ENCODE peak calls at places on chromosomes 2 and 18, in nine cellular contexts. L is HL-60, O is adrenal gland, V is GM12878, H is heart left ventricle, J is AG09309, R is upper lobe of right lung, C is Calu3, P is body of pancreas. X is an unnamed sample.

GRCh38 chr2:109143214-109144187 is 14.5 kb downstream of the SH3RF3 start:
- DNase-seq in L (no peak), O (no peak), V (peak), H (no peak), J (no peak), R (no peak), C (no peak), P (no peak), X (no peak)

GRCh38 chr2:144630459-144631215 is 110.7 kb upstream of the ZEB2 start:
- DNase-seq in L (no peak), O (no peak), V (no peak), H (no peak), J (no peak), R (no peak), C (no peak), P (no peak), X (no peak)

GRCh38 chr2:2646312-2647051 is 315.4 kb upstream of the MYT1L start:
- DNase-seq in L (no peak), O (no peak), V (no peak), H (no peak), J (no peak), R (no peak), C (no peak), P (no peak), X (no peak)

GRCh38 chr2:46364797-46365457 is 67.7 kb downstream of the EPAS1 start:
- DNase-seq in L (peak), O (peak), V (no peak), H (no peak), J (peak), R (no peak), C (peak), P (peak), X (no peak)

GRCh38 chr2:187424156-187424555 is 23.9 kb downstream of the CALCRL start:
- DNase-seq in L (no peak), O (no peak), V (no peak), H (no peak), J (no peak), R (no peak), C (no peak), P (no peak), X (no peak)

GRCh38 chr2:144241801-144242200 is 278.1 kb downstream of the ZEB2 start:
- DNase-seq in L (no peak), O (no peak), V (no peak), H (no peak), J (no peak), R (no peak), C (no peak), P (no peak), X (no peak)

GRCh38 chr2:23651187-23651983 is 266.4 kb downstream of the KLHL29 start:
- DNase-seq in L (no peak), O (peak), V (no peak), H (no peak), J (peak), R (no peak), C (peak), P (no peak), X (no peak)

GRCh38 chr2:890214-890613 is 60.4 kb upstream of the SNTG2 start:
- DNase-seq in L (no peak), O (no peak), V (no peak), H (no peak), J (no peak), R (peak), C (no peak), P (no peak), X (no peak)

GRCh38 chr2:204072443-204073324 is 136.1 kb downstream of the ICOS start:
- DNase-seq in L (no peak), O (peak), V (no peak), H (no peak), J (no peak), R (peak), C (peak), P (peak), X (no peak)

GRCh38 chr18:48632676-48633257 is 93.9 kb downstream of the CTIF start:
- DNase-seq in L (no peak), O (no peak), V (no peak), H (no peak), J (no peak), R (peak), C (no peak), P (no peak), X (peak)

GRCh38 chr2:165238295-165238694 is 919 bp upstream of the SCN2A start:
- DNase-seq in L (no peak), O (no peak), V (no peak), H (no peak), J (peak), R (no peak), C (peak), P (no peak), X (no peak)

GRCh38 chr2:109375131-109375561 is 238.6 kb downstream of the SEPTIN10 start:
- DNase-seq in L (no peak), O (peak), V (no peak), H (no peak), J (no peak), R (peak), C (no peak), P (no peak), X (peak)

GRCh38 chr18:48727685-48728084 is 188.9 kb downstream of the CTIF start:
- DNase-seq in L (no peak), O (no peak), V (no peak), H (no peak), J (no peak), R (no peak), C (no peak), P (no peak), X (no peak)

GRCh38 chr2:199462167-199462976 is 4.6 kb upstream of the SATB2 start:
- DNase-seq in L (no peak), O (no peak), V (no peak), H (no peak), J (no peak), R (no peak), C (no peak), P (no peak), X (no peak)

GRCh38 chr18:48300463-48300961 is 108.7 kb downstream of the ZBTB7C start:
- DNase-seq in L (peak), O (peak), V (no peak), H (peak), J (no peak), R (peak), C (no peak), P (no peak), X (peak)

GRCh38 chr2:163878718-163879117 is 142.9 kb upstream of the FIGN start:
- DNase-seq in L (no peak), O (peak), V (no peak), H (no peak), J (no peak), R (no peak), C (peak), P (peak), X (no peak)

GRCh38 chr2:240045098-240045497 is 8.2 kb downstream of the OR6B3 start:
- DNase-seq in L (no peak), O (no peak), V (no peak), H (no peak), J (no peak), R (no peak), C (no peak), P (no peak), X (no peak)

GRCh38 chr18:51522338-51522737 is 324.9 kb upstream of the MEX3C start:
- DNase-seq in L (no peak), O (no peak), V (no peak), H (no peak), J (no peak), R (no peak), C (no peak), P (no peak), X (no peak)

GRCh38 chr2:64609229-64609994 is 44.3 kb downstream of the SERTAD2 start:
- DNase-seq in L (peak), O (peak), V (no peak), H (peak), J (no peak), R (peak), C (peak), P (peak), X (peak)

GRCh38 chr18:46335551-46336059 is 231.4 kb downstream of the HAUS1 start:
- DNase-seq in L (no peak), O (no peak), V (no peak), H (no peak), J (no peak), R (peak), C (no peak), P (no peak), X (no peak)

GRCh38 chr2:219104107-219105050 is 43.7 kb upstream of the IHH start:
- DNase-seq in L (no peak), O (no peak), V (no peak), H (no peak), J (no peak), R (no peak), C (peak), P (no peak), X (no peak)

GRCh38 chr18:44557626-44558151 is 123.0 kb upstream of the SETBP1 start:
- DNase-seq in L (no peak), O (no peak), V (no peak), H (no peak), J (no peak), R (no peak), C (no peak), P (no peak), X (no peak)

GRCh38 chr2:110725370-110725769 is 7.0 kb upstream of the ACOXL start:
- DNase-seq in L (no peak), O (no peak), V (no peak), H (no peak), J (no peak), R (no peak), C (no peak), P (no peak), X (no peak)

GRCh38 chr2:207385903-207386302 is 143.9 kb upstream of the CREB1 start:
- DNase-seq in L (no peak), O (no peak), V (no peak), H (no peak), J (no peak), R (no peak), C (no peak), P (no peak), X (no peak)

GRCh38 chr2:24489942-24490673 is 946 bp upstream of the NCOA1 start:
- DNase-seq in L (no peak), O (peak), V (no peak), H (no peak), J (no peak), R (no peak), C (peak), P (peak), X (no peak)

GRCh38 chr18:4108016-4108415 is 347.1 kb downstream of the DLGAP1 start:
- DNase-seq in L (no peak), O (no peak), V (no peak), H (no peak), J (no peak), R (no peak), C (no peak), P (no peak), X (no peak)

GRCh38 chr2:132608222-132608795 is 61.7 kb downstream of the LYPD1 start:
- DNase-seq in L (no peak), O (no peak), V (no peak), H (no peak), J (no peak), R (no peak), C (no peak), P (no peak), X (no peak)

GRCh38 chr2:10260130-10260529 is 42.6 kb upstream of the HPCAL1 start:
- DNase-seq in L (no peak), O (no peak), V (no peak), H (no peak), J (no peak), R (peak), C (no peak), P (no peak), X (no peak)

GRCh38 chr2:51722311-51722710 is 690.4 kb upstream of the NRXN1 start:
- DNase-seq in L (no peak), O (no peak), V (no peak), H (no peak), J (no peak), R (no peak), C (no peak), P (no peak), X (no peak)

GRCh38 chr18:34773961-34774754 is 64.1 kb downstream of the DTNA start:
- DNase-seq in L (no peak), O (peak), V (no peak), H (peak), J (no peak), R (no peak), C (peak), P (peak), X (no peak)

GRCh38 chr2:171741189-171741588 is 53.9 kb downstream of the DYNC1I2 start:
- DNase-seq in L (no peak), O (no peak), V (peak), H (no peak), J (no peak), R (no peak), C (no peak), P (no peak), X (no peak)

GRCh38 chr2:63055510-63056308 is 5.1 kb downstream of the OTX1 start:
- DNase-seq in L (no peak), O (no peak), V (no peak), H (no peak), J (no peak), R (no peak), C (no peak), P (no peak), X (no peak)

GRCh38 chr2:63054812-63055509 is 4.3 kb downstream of the OTX1 start:
- DNase-seq in L (no peak), O (no peak), V (no peak), H (no peak), J (no peak), R (no peak), C (no peak), P (no peak), X (no peak)

GRCh38 chr2:63052411-63053234 is 2.0 kb downstream of the OTX1 start:
- DNase-seq in L (no peak), O (no peak), V (no peak), H (no peak), J (no peak), R (no peak), C (no peak), P (no peak), X (no peak)

GRCh38 chr2:63053235-63053888 is 2.7 kb downstream of the OTX1 start:
- DNase-seq in L (no peak), O (no peak), V (no peak), H (no peak), J (no peak), R (no peak), C (no peak), P (no peak), X (no peak)

DNA sequence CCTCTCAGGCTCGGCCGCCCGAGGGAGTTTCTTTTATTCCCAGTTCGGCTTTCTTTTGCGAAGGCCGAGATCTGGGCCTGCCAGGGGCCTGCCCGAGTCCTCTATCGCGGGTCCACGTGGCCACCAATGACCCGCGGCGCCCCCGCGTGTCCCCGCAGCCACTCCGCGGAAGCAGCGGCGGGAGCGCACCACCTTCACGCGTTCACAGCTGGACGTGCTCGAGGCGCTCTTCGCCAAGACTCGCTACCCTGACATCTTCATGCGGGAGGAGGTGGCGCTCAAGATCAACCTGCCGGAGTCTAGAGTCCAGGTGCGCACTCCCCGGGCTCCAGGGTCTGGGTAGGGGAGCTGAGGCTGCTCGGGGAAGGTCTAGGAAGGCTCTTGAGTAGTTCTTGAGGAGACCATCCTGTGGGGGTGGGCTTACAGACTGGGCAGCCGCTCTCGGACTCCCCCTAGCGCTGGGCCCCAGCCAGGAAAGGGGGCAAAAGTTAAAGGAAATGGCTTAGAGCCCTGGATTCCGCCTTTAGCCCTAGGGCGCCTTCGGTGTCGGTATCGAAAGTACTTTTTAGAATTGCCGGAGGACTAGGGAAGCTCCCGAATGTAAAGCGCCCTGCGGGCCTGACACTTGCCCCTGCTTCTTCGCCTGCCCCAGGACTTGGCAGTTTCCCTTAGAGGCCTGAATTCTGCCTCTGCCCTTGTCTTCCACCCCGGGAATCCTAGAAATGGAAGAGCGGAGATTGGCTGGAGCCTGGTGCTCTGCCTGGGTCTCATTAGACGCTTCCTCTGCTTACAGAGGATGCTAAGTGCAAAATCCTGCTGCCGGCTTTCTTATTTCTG is 3.5 kb downstream of the OTX1 start:
- DNase-seq in L (no peak), O (no peak), V (no peak), H (no peak), J (no peak), R (no peak), C (no peak), P (no peak), X (no peak)
- TF ChIP-seq CTCF in L (no peak), O (no peak), V (peak), H (no peak), J (peak), R (peak), C (no peak), P (no peak), X (no peak)

DNA sequence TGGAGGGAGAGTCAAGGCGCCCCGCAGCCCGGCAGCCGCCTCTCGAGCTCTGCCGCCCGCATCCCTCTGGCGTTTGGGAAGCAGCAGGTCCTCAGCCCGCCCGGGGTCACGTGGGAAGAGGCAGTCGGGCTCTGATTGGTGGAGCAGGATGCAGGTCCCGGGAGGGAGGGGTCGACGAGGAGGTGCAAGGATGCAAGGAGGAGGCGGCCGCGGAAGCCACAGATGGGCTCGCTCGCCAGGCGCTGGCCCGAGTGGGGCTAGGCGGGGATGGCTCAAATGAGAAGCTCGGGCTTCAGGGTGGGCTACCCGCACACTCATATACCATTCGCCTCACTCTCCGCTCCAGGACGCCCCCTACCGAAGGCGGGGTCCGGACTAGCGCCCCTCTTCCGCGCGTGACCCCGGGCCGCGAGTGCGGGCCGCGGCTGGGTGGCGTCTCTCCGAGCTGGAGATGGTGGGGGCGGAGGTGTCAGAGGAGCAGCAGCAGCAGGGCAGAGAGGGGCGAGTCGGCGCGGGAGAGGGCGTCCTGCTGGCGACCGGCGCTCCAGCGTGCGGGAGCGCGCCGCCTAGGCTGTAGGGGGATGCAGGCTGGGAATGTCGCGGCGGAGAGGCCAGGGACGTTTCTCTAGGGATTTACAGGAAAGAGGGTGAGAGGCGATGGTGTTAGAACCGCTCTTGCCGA is at the start of gene TMEFF2:
- DNase-seq in L (no peak), O (peak), V (no peak), H (peak), J (peak), R (peak), C (peak), P (peak), X (no peak)
- TF ChIP-seq CTCF in L (no peak), O (no peak), V (no peak), H (no peak), J (peak), R (no peak), C (no peak), P (no peak), X (no peak)

GRCh38 chr2:18178736-18179349 is 300.4 kb downstream of the KCNS3 start:
- DNase-seq in L (peak), O (peak), V (peak), H (no peak), J (no peak), R (no peak), C (peak), P (peak), X (no peak)
- TF ChIP-seq CTCF in L (peak), O (peak), V (peak), H (peak), J (peak), R (peak), C (peak), P (peak), X (peak)

GRCh38 chr2:152822669-152823068 is 104.2 kb downstream of the ARL6IP6 start:
- DNase-seq in L (no peak), O (no peak), V (no peak), H (no peak), J (no peak), R (no peak), C (no peak), P (no peak), X (no peak)
- TF ChIP-seq CTCF in L (no peak), O (no peak), V (no peak), H (no peak), J (no peak), R (no peak), C (no peak), P (no peak), X (no peak)

GRCh38 chr2:112772322-112772721 is 7.9 kb upstream of the CKAP2L start:
- DNase-seq in L (peak), O (no peak), V (no peak), H (no peak), J (no peak), R (no peak), C (no peak), P (no peak), X (no peak)

GRCh38 chr2:112764071-112765044 is at the start of gene CKAP2L:
- DNase-seq in L (peak), O (peak), V (peak), H (peak), J (peak), R (peak), C (peak), P (peak), X (peak)

GRCh38 chr2:112765251-112765650 is 842 bp upstream of the CKAP2L start:
- DNase-seq in L (no peak), O (no peak), V (no peak), H (no peak), J (no peak), R (no peak), C (no peak), P (no peak), X (no peak)

GRCh38 chr2:112767693-112768380 is 3.4 kb upstream of the CKAP2L start:
- DNase-seq in L (no peak), O (no peak), V (no peak), H (no peak), J (no peak), R (no peak), C (no peak), P (no peak), X (no peak)

DNA sequence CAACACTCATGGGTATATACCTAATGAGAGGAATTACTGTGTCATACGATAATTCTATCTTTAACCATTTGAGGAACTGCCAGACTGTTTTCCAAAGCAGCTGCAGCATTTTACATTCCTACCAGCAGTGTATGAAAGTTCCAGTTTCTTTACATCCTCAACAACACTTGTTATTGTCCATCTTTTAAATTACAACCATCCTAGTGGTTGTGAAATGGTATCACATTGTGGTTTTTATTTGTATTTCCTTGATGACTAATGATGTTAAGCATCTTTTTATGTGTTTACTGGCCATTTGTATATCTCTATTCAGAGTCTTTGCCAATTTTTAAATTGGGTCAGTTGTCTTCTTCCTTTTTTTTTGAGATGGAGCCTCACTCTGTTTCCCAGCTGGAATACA is 4.0 kb upstream of the CKAP2L start:
- DNase-seq in L (no peak), O (no peak), V (no peak), H (no peak), J (peak), R (no peak), C (no peak), P (no peak), X (no peak)
- TF ChIP-seq CTCF in L (no peak), O (no peak), V (no peak), H (no peak), J (peak), R (no peak), C (no peak), P (no peak), X (no peak)

DNA sequence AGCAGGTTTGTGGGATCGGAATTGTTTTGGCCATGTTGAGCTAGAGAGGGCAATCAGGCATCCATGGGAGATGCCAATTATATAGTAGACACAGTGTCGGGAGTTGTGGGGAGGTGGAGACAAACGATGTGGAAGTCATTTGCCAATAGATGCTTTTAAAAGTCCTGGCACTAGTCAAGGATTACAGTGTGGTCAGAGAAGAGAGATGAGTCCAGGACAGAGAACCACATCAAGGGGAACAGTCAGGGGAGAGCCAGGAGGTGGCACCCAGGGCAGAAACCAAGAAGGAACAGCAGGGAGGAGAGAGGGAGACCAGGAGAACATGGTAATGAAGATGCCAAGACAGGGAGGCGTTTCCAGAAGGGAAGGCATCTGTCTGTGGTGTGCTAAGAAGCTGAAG is 81.2 kb downstream of the ARL4C start:
- DNase-seq in L (no peak), O (no peak), V (no peak), H (no peak), J (no peak), R (no peak), C (no peak), P (no peak), X (no peak)
- TF ChIP-seq CTCF in L (no peak), O (no peak), V (no peak), H (no peak), J (no peak), R (no peak), C (no peak), P (no peak), X (no peak)